ENCODE peak calls at places on chromosomes 11 and 22, in seven cellular contexts. One of them, this sample, is unnamed.

GRCh38 chr11:124961972-124962609 is 8.1 kb downstream of the CCDC15 start:
- DNase-seq in activated CD8-positive, alpha-beta memory T cell treated with anti-CD3 and anti-CD28 coated beads, Interleukin-2, amount 10 ng/mL, durations not matched to agents 7 days and 5 days: no peak
- DNase-seq in head of caudate nucleus: no peak
- DNase-seq in dermis blood vessel endothelial cell: peak
- DNase-seq in aorta: no peak
- DNase-seq in NCI-H1105 treated with DMSO at 0.1 percent for 48 hours: peak
- DNase-seq in nephron progenitor cell: no peak
- DNase-seq in this sample: peak

GRCh38 chr22:29716814-29717213 is 3.0 kb upstream of the CABP7 start:
- DNase-seq in NCI-H1105 treated with DMSO at 0.1 percent for 48 hours: no peak
- DNase-seq in dermis blood vessel endothelial cell: peak
- DNase-seq in nephron progenitor cell: peak
- DNase-seq in aorta: no peak
- DNase-seq in head of caudate nucleus: peak
- DNase-seq in activated CD8-positive, alpha-beta memory T cell treated with anti-CD3 and anti-CD28 coated beads, Interleukin-2, amount 10 ng/mL, durations not matched to agents 7 days and 5 days: peak
- DNase-seq in this sample: peak

GRCh38 chr22:42721045-42721434 is 370 bp upstream of the A4GALT start:
- DNase-seq in aorta: no peak
- DNase-seq in nephron progenitor cell: peak
- DNase-seq in dermis blood vessel endothelial cell: peak
- DNase-seq in NCI-H1105 treated with DMSO at 0.1 percent for 48 hours: no peak
- DNase-seq in activated CD8-positive, alpha-beta memory T cell treated with anti-CD3 and anti-CD28 coated beads, Interleukin-2, amount 10 ng/mL, durations not matched to agents 7 days and 5 days: no peak
- DNase-seq in head of caudate nucleus: no peak
- DNase-seq in this sample: no peak

GRCh38 chr11:123056835-123057491 is 5.0 kb downstream of the HSPA8 start:
- DNase-seq in aorta: no peak
- DNase-seq in activated CD8-positive, alpha-beta memory T cell treated with anti-CD3 and anti-CD28 coated beads, Interleukin-2, amount 10 ng/mL, durations not matched to agents 7 days and 5 days: no peak
- DNase-seq in dermis blood vessel endothelial cell: no peak
- DNase-seq in head of caudate nucleus: no peak
- DNase-seq in nephron progenitor cell: no peak
- DNase-seq in NCI-H1105 treated with DMSO at 0.1 percent for 48 hours: no peak
- DNase-seq in this sample: no peak

GRCh38 chr22:28053871-28054621 is 135.0 kb upstream of the PITPNB start:
- DNase-seq in activated CD8-positive, alpha-beta memory T cell treated with anti-CD3 and anti-CD28 coated beads, Interleukin-2, amount 10 ng/mL, durations not matched to agents 7 days and 5 days: no peak
- DNase-seq in nephron progenitor cell: no peak
- DNase-seq in aorta: no peak
- DNase-seq in dermis blood vessel endothelial cell: no peak
- DNase-seq in head of caudate nucleus: no peak
- DNase-seq in NCI-H1105 treated with DMSO at 0.1 percent for 48 hours: no peak
- DNase-seq in this sample: no peak

GRCh38 chr11:31825453-31826391 is 14.6 kb upstream of the PAX6 start:
- DNase-seq in head of caudate nucleus: no peak
- DNase-seq in dermis blood vessel endothelial cell: no peak
- DNase-seq in aorta: no peak
- DNase-seq in nephron progenitor cell: peak
- DNase-seq in activated CD8-positive, alpha-beta memory T cell treated with anti-CD3 and anti-CD28 coated beads, Interleukin-2, amount 10 ng/mL, durations not matched to agents 7 days and 5 days: no peak
- DNase-seq in NCI-H1105 treated with DMSO at 0.1 percent for 48 hours: no peak
- DNase-seq in this sample: no peak

GRCh38 chr22:32836286-32836859 is 34.9 kb downstream of the TIMP3 start:
- DNase-seq in NCI-H1105 treated with DMSO at 0.1 percent for 48 hours: peak
- DNase-seq in nephron progenitor cell: no peak
- DNase-seq in aorta: no peak
- DNase-seq in dermis blood vessel endothelial cell: peak
- DNase-seq in head of caudate nucleus: no peak
- DNase-seq in activated CD8-positive, alpha-beta memory T cell treated with anti-CD3 and anti-CD28 coated beads, Interleukin-2, amount 10 ng/mL, durations not matched to agents 7 days and 5 days: no peak
- DNase-seq in this sample: no peak

GRCh38 chr22:35560824-35561223 is 20.2 kb downstream of the RASD2 start:
- DNase-seq in dermis blood vessel endothelial cell: no peak
- DNase-seq in nephron progenitor cell: no peak
- DNase-seq in activated CD8-positive, alpha-beta memory T cell treated with anti-CD3 and anti-CD28 coated beads, Interleukin-2, amount 10 ng/mL, durations not matched to agents 7 days and 5 days: no peak
- DNase-seq in head of caudate nucleus: no peak
- DNase-seq in NCI-H1105 treated with DMSO at 0.1 percent for 48 hours: no peak
- DNase-seq in aorta: no peak
- DNase-seq in this sample: no peak

GRCh38 chr11:7098235-7098832 is 9.5 kb downstream of the RBMXL2 start:
- DNase-seq in head of caudate nucleus: no peak
- DNase-seq in aorta: no peak
- DNase-seq in nephron progenitor cell: peak
- DNase-seq in dermis blood vessel endothelial cell: peak
- DNase-seq in activated CD8-positive, alpha-beta memory T cell treated with anti-CD3 and anti-CD28 coated beads, Interleukin-2, amount 10 ng/mL, durations not matched to agents 7 days and 5 days: no peak
- DNase-seq in NCI-H1105 treated with DMSO at 0.1 percent for 48 hours: peak
- DNase-seq in this sample: peak

GRCh38 chr11:86551286-86551685 is 121.1 kb downstream of the ME3 start:
- DNase-seq in dermis blood vessel endothelial cell: peak
- DNase-seq in nephron progenitor cell: no peak
- DNase-seq in aorta: no peak
- DNase-seq in head of caudate nucleus: no peak
- DNase-seq in activated CD8-positive, alpha-beta memory T cell treated with anti-CD3 and anti-CD28 coated beads, Interleukin-2, amount 10 ng/mL, durations not matched to agents 7 days and 5 days: no peak
- DNase-seq in NCI-H1105 treated with DMSO at 0.1 percent for 48 hours: no peak
- DNase-seq in this sample: peak